ENCODE peak calls at places on chromosomes 4 and X, in eight cellular contexts. One of them, this sample, is unnamed.
A peak's percentile ranks its signal among the peaks of the same experiment; 100 is the strongest.

GRCh38 chr4:30904593-30904992 is 184.4 kb downstream of the PCDH7 start:
- DNase-seq in ACHN: no peak
- DNase-seq in lower lobe of right lung: no peak
- DNase-seq in D341Med: no peak
- DNase-seq in activated naive CD4-positive, alpha-beta T cell treated with Interleukin-2 at 50 U/mL for 16 hours: no peak
- DNase-seq in tibial artery: no peak
- DNase-seq in nephron progenitor cell: no peak
- DNase-seq in OCI-LY7: no peak
- DNase-seq in this sample: no peak

GRCh38 chr4:7987148-7987989 is 47.7 kb upstream of the AFAP1 start:
- DNase-seq in ACHN: peak; percentile 64
- DNase-seq in lower lobe of right lung: peak; percentile 69
- DNase-seq in D341Med: peak; percentile 85
- DNase-seq in activated naive CD4-positive, alpha-beta T cell treated with Interleukin-2 at 50 U/mL for 16 hours: peak; percentile 79
- DNase-seq in tibial artery: peak; percentile 78
- DNase-seq in nephron progenitor cell: peak; percentile 80
- DNase-seq in OCI-LY7: peak; percentile 80
- DNase-seq in this sample: peak; percentile 69

GRCh38 chr4:41679991-41680390 is 68.5 kb downstream of the PHOX2B start:
- DNase-seq in ACHN: no peak
- DNase-seq in lower lobe of right lung: no peak
- DNase-seq in D341Med: no peak
- DNase-seq in activated naive CD4-positive, alpha-beta T cell treated with Interleukin-2 at 50 U/mL for 16 hours: no peak
- DNase-seq in tibial artery: no peak
- DNase-seq in nephron progenitor cell: no peak
- DNase-seq in OCI-LY7: no peak
- DNase-seq in this sample: no peak

GRCh38 chrX:24266996-24267395 is 46.9 kb downstream of the SUPT20HL2 start:
- DNase-seq in ACHN: peak; percentile 8
- DNase-seq in lower lobe of right lung: no peak
- DNase-seq in D341Med: no peak
- DNase-seq in activated naive CD4-positive, alpha-beta T cell treated with Interleukin-2 at 50 U/mL for 16 hours: no peak
- DNase-seq in tibial artery: no peak
- DNase-seq in nephron progenitor cell: no peak
- DNase-seq in OCI-LY7: no peak
- DNase-seq in this sample: no peak

GRCh38 chr4:53365121-53365485 is 758 bp downstream of the SCFD2 start:
- DNase-seq in ACHN: peak; percentile 14
- DNase-seq in lower lobe of right lung: no peak
- DNase-seq in D341Med: no peak
- DNase-seq in activated naive CD4-positive, alpha-beta T cell treated with Interleukin-2 at 50 U/mL for 16 hours: no peak
- DNase-seq in tibial artery: no peak
- DNase-seq in nephron progenitor cell: no peak
- DNase-seq in OCI-LY7: peak; percentile 51
- DNase-seq in this sample: no peak

GRCh38 chr4:123676550-123677229 is 280.1 kb downstream of the SPRY1 start:
- DNase-seq in ACHN: no peak
- DNase-seq in lower lobe of right lung: no peak
- DNase-seq in D341Med: no peak
- DNase-seq in activated naive CD4-positive, alpha-beta T cell treated with Interleukin-2 at 50 U/mL for 16 hours: no peak
- DNase-seq in tibial artery: no peak
- DNase-seq in nephron progenitor cell: no peak
- DNase-seq in OCI-LY7: no peak
- DNase-seq in this sample: no peak

GRCh38 chr4:165874799-165875371 is 1.8 kb downstream of the TLL1 start:
- DNase-seq in ACHN: peak; percentile 31
- DNase-seq in lower lobe of right lung: peak; percentile 53
- DNase-seq in D341Med: peak; percentile 18
- DNase-seq in activated naive CD4-positive, alpha-beta T cell treated with Interleukin-2 at 50 U/mL for 16 hours: no peak
- DNase-seq in tibial artery: no peak
- DNase-seq in nephron progenitor cell: peak; percentile 60
- DNase-seq in OCI-LY7: no peak
- DNase-seq in this sample: peak; percentile 41

GRCh38 chrX:40008841-40009461 is 88.8 kb downstream of the BCOR start:
- DNase-seq in ACHN: peak; percentile 0
- DNase-seq in lower lobe of right lung: peak; percentile 56
- DNase-seq in D341Med: no peak
- DNase-seq in activated naive CD4-positive, alpha-beta T cell treated with Interleukin-2 at 50 U/mL for 16 hours: peak; percentile 39
- DNase-seq in tibial artery: no peak
- DNase-seq in nephron progenitor cell: peak; percentile 59
- DNase-seq in OCI-LY7: no peak
- DNase-seq in this sample: no peak

GRCh38 chr4:158050942-158051341 is 121.9 kb downstream of the GASK1B start:
- DNase-seq in ACHN: no peak
- DNase-seq in lower lobe of right lung: no peak
- DNase-seq in D341Med: no peak
- DNase-seq in activated naive CD4-positive, alpha-beta T cell treated with Interleukin-2 at 50 U/mL for 16 hours: no peak
- DNase-seq in tibial artery: no peak
- DNase-seq in nephron progenitor cell: no peak
- DNase-seq in OCI-LY7: no peak
- DNase-seq in this sample: no peak

GRCh38 chrX:104343408-104344129 is 88.8 kb upstream of the ESX1 start:
- DNase-seq in ACHN: peak; percentile 55
- DNase-seq in lower lobe of right lung: no peak
- DNase-seq in D341Med: peak; percentile 45
- DNase-seq in activated naive CD4-positive, alpha-beta T cell treated with Interleukin-2 at 50 U/mL for 16 hours: peak; percentile 2
- DNase-seq in tibial artery: no peak
- DNase-seq in nephron progenitor cell: peak; percentile 34
- DNase-seq in OCI-LY7: peak; percentile 46
- DNase-seq in this sample: peak; percentile 12

GRCh38 chrX:18888281-18888680 is 95.6 kb downstream of the PHKA2 start:
- DNase-seq in ACHN: no peak
- DNase-seq in lower lobe of right lung: no peak
- DNase-seq in D341Med: no peak
- DNase-seq in activated naive CD4-positive, alpha-beta T cell treated with Interleukin-2 at 50 U/mL for 16 hours: no peak
- DNase-seq in tibial artery: no peak
- DNase-seq in nephron progenitor cell: no peak
- DNase-seq in OCI-LY7: no peak
- DNase-seq in this sample: no peak

GRCh38 chr4:79083406-79084010 is 144.3 kb upstream of the PAQR3 start:
- DNase-seq in ACHN: no peak
- DNase-seq in lower lobe of right lung: no peak
- DNase-seq in D341Med: no peak
- DNase-seq in activated naive CD4-positive, alpha-beta T cell treated with Interleukin-2 at 50 U/mL for 16 hours: no peak
- DNase-seq in tibial artery: no peak
- DNase-seq in nephron progenitor cell: no peak
- DNase-seq in OCI-LY7: no peak
- DNase-seq in this sample: peak; percentile 14

GRCh38 chr4:6273661-6273990 is 4.0 kb downstream of the WFS1 start:
- DNase-seq in ACHN: no peak
- DNase-seq in lower lobe of right lung: no peak
- DNase-seq in D341Med: no peak
- DNase-seq in activated naive CD4-positive, alpha-beta T cell treated with Interleukin-2 at 50 U/mL for 16 hours: no peak
- DNase-seq in tibial artery: no peak
- DNase-seq in nephron progenitor cell: no peak
- DNase-seq in OCI-LY7: no peak
- DNase-seq in this sample: no peak

GRCh38 chr4:177573487-177573886 is 131.2 kb upstream of the AGA start:
- DNase-seq in ACHN: peak; percentile 66
- DNase-seq in lower lobe of right lung: no peak
- DNase-seq in D341Med: no peak
- DNase-seq in activated naive CD4-positive, alpha-beta T cell treated with Interleukin-2 at 50 U/mL for 16 hours: no peak
- DNase-seq in tibial artery: no peak
- DNase-seq in nephron progenitor cell: no peak
- DNase-seq in OCI-LY7: no peak
- DNase-seq in this sample: no peak

GRCh38 chrX:34809096-34809495 is 133.5 kb upstream of the FAM47B start:
- DNase-seq in ACHN: no peak
- DNase-seq in lower lobe of right lung: no peak
- DNase-seq in D341Med: no peak
- DNase-seq in activated naive CD4-positive, alpha-beta T cell treated with Interleukin-2 at 50 U/mL for 16 hours: no peak
- DNase-seq in tibial artery: no peak
- DNase-seq in nephron progenitor cell: no peak
- DNase-seq in OCI-LY7: no peak
- DNase-seq in this sample: no peak

GRCh38 chrX:41108684-41109205 is 23.5 kb downstream of the USP9X start:
- DNase-seq in ACHN: no peak
- DNase-seq in lower lobe of right lung: no peak
- DNase-seq in D341Med: no peak
- DNase-seq in activated naive CD4-positive, alpha-beta T cell treated with Interleukin-2 at 50 U/mL for 16 hours: no peak
- DNase-seq in tibial artery: no peak
- DNase-seq in nephron progenitor cell: no peak
- DNase-seq in OCI-LY7: no peak
- DNase-seq in this sample: no peak

This sample was measured in neuronal stem cell.